ENCODE peak calls at places on chromosomes 2 and 18, in four cellular contexts. D is nephron progenitor cell, P is RWPE1, I is AG09319. Q is an unnamed sample.
A peak's percentile ranks its signal among the peaks of the same experiment; 100 is the strongest.

GRCh38 chr2:12057436-12058166 is 311.2 kb downstream of the LPIN1 start:
- DNase-seq in D (no peak), P (no peak), I (no peak), Q (peak; percentile 38)

GRCh38 chr18:77098033-77098432 is 34.5 kb downstream of the MBP start:
- DNase-seq in D (no peak), P (no peak), I (no peak), Q (no peak)

GRCh38 chr2:134232868-134233732 is 20.8 kb upstream of the MGAT5 start:
- DNase-seq in D (no peak), P (no peak), I (no peak), Q (peak; percentile 20)

GRCh38 chr2:1817256-1818127 is 73.2 kb upstream of the PXDN start:
- DNase-seq in D (peak; percentile 83), P (peak; percentile 94), I (peak; percentile 80), Q (peak; percentile 64)

GRCh38 chr2:64260093-64260808 is 116.0 kb upstream of the PELI1 start:
- DNase-seq in D (no peak), P (no peak), I (no peak), Q (no peak)

GRCh38 chr18:22902093-22902492 is 31.0 kb upstream of the RBBP8 start:
- DNase-seq in D (no peak), P (no peak), I (no peak), Q (no peak)

GRCh38 chr2:164141271-164141670 is 405.5 kb upstream of the FIGN start:
- DNase-seq in D (no peak), P (no peak), I (no peak), Q (no peak)

GRCh38 chr2:20225294-20226151 is 593 bp upstream of the SDC1 start:
- DNase-seq in D (no peak), P (no peak), I (no peak), Q (peak; percentile 35)

GRCh38 chr2:216754812-216755211 is 59.5 kb upstream of the IGFBP5 start:
- DNase-seq in D (no peak), P (no peak), I (no peak), Q (no peak)

GRCh38 chr2:57890462-57890861 is 156.1 kb upstream of the VRK2 start:
- DNase-seq in D (no peak), P (no peak), I (no peak), Q (peak; percentile 49)

GRCh38 chr2:20745924-20746555 is 76.9 kb downstream of the LDAH start:
- DNase-seq in D (no peak), P (no peak), I (no peak), Q (peak; percentile 78)

GRCh38 chr2:27954261-27954673 is 63.7 kb downstream of the BABAM2 start:
- DNase-seq in D (no peak), P (no peak), I (no peak), Q (peak; percentile 68)

GRCh38 chr2:69237070-69237670 is 149.9 kb downstream of the GFPT1 start:
- DNase-seq in D (no peak), P (no peak), I (no peak), Q (no peak)

GRCh38 chr2:140442319-140442718 is 1662.1 kb upstream of the NXPH2 start:
- DNase-seq in D (no peak), P (no peak), I (no peak), Q (no peak)

GRCh38 chr2:86648696-86649095 is 25.0 kb upstream of the RNF103 start:
- DNase-seq in D (no peak), P (no peak), I (no peak), Q (no peak)

GRCh38 chr2:201618744-201619654 is 24.3 kb downstream of the TMEM237 start:
- DNase-seq in D (no peak), P (peak; percentile 67), I (peak; percentile 34), Q (no peak)

Q was measured in RCC 7860.